ENCODE peak calls at places on chromosomes 1 and 21, in four cellular contexts. A is transverse colon, F is sigmoid colon, K is ovary. Q is an unnamed sample.

GRCh38 chr21:45469273-45470086 is 64.5 kb downstream of the COL18A1 start:
- DNase-seq in A (no peak), F (no peak), K (no peak), Q (no peak)

GRCh38 chr1:116194592-116194991 is 83.4 kb downstream of the MAB21L3 start:
- DNase-seq in A (no peak), F (no peak), K (no peak), Q (no peak)

GRCh38 chr1:195376190-195376589 is 1232.0 kb downstream of the KCNT2 start:
- DNase-seq in A (no peak), F (no peak), K (no peak), Q (no peak)

GRCh38 chr1:29513357-29513756 is 277.0 kb downstream of the PTPRU start:
- DNase-seq in A (no peak), F (no peak), K (no peak), Q (no peak)

GRCh38 chr1:185539277-185539943 is 194.8 kb upstream of the HMCN1 start:
- DNase-seq in A (no peak), F (no peak), K (no peak), Q (no peak)

GRCh38 chr21:33977721-33978369 is 62.2 kb upstream of the ATP5PO start:
- DNase-seq in A (no peak), F (no peak), K (no peak), Q (no peak)

GRCh38 chr1:114956570-114956969 is 73.1 kb upstream of the TSHB start:
- DNase-seq in A (no peak), F (no peak), K (no peak), Q (no peak)

GRCh38 chr1:163170975-163171676 is 31.6 kb downstream of the RGS5 start:
- DNase-seq in A (no peak), F (no peak), K (no peak), Q (no peak)

GRCh38 chr1:101732221-101732620 is 264.5 kb downstream of the OLFM3 start:
- DNase-seq in A (peak; percentile 28), F (no peak), K (no peak), Q (no peak)

GRCh38 chr1:211632808-211633522 is 42.5 kb downstream of the NEK2 start:
- DNase-seq in A (no peak), F (peak; percentile 78), K (peak; percentile 85), Q (no peak)

GRCh38 chr21:25369524-25370300 is 237.6 kb downstream of the MRPL39 start:
- DNase-seq in A (no peak), F (no peak), K (no peak), Q (no peak)

GRCh38 chr1:193310569-193310968 is 124.2 kb upstream of the B3GALT2 start:
- DNase-seq in A (peak; percentile 50), F (no peak), K (no peak), Q (no peak)

GRCh38 chr1:236308827-236309226 is 27.1 kb upstream of the ERO1B start:
- DNase-seq in A (no peak), F (no peak), K (no peak), Q (no peak)

GRCh38 chr1:40758578-40759343 is 24.8 kb upstream of the KCNQ4 start:
- DNase-seq in A (no peak), F (no peak), K (no peak), Q (no peak)

GRCh38 chr1:92476071-92476607 is 10.6 kb downstream of the GFI1 start:
- DNase-seq in A (peak; percentile 41), F (no peak), K (no peak), Q (no peak)
- TF ChIP-seq POLR2A in A (no peak), F (no peak), K (no peak), Q (no peak)

DNA sequence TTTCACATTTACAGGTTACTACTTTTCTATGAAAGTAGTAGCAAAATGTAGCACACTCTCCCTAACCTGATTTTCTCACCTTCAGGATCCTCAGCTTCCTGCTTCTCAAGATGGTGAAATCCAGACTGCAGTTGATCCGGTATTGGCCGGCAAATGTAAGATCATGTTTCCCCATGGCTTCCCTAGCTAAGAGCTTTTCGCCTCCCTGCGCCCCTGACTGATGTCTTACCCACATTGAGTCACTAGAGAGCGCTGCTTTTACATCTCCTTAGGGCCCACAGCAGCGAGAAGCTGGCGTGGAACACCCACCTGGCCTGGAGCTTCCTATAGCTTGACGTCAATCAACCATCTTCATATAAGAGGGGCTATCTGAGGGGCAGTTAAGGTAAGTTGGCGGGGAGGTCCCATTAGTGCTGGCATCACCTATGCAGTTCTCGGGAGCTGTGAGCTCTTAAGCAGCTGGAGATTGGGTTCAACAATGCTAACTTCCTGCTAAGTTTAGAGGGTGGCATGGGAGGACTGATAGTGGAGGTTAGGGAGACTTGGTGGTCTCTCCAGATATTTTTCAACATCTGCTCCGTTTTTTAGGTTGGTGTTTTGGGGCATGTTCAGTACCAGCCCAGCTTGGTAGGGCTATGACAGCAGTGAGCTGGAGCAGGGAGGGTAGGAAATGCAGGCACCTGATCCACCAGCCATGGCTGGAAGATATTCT is 5.5 kb downstream of the PTPN7 start:
- DNase-seq in A (peak; percentile 59), F (no peak), K (peak; percentile 56), Q (no peak)
- TF ChIP-seq CTCF in A (peak; percentile 40), F (no peak), K (no peak), Q (no peak)

GRCh38 chr21:42670058-42670830 is 16.8 kb downstream of the PDE9A start:
- DNase-seq in A (no peak), F (no peak), K (no peak), Q (no peak)

GRCh38 chr21:42666918-42667317 is 13.5 kb downstream of the PDE9A start:
- DNase-seq in A (no peak), F (no peak), K (no peak), Q (no peak)

GRCh38 chr21:42669069-42669468 is 15.6 kb downstream of the PDE9A start:
- DNase-seq in A (no peak), F (peak; percentile 84), K (peak; percentile 63), Q (peak; percentile 54)

GRCh38 chr21:42668193-42668592 is 14.8 kb downstream of the PDE9A start:
- DNase-seq in A (no peak), F (no peak), K (no peak), Q (no peak)

DNA sequence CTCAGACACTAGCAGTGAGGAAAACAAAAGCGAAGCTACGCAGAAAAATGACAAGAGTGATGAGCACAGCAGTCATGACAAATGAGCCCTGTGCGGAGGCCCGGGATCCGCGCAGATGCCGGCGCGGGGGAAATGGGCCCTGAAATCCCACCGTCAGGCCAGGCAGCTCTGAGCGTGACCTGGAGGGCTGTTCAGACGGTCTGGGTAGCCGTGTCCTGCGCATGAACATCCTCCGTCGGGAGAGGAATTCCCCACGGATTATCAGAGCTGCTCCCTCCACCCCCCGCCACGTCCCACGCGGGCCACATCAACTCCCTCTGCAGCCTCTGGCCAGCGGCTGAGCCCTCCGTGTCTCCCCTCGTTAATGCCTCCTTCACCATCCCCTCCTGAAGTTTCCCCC is 15.2 kb downstream of the PDE9A start:
- DNase-seq in A (no peak), F (no peak), K (no peak), Q (peak; percentile 36)
- H3K4me1 ChIP-seq in A (peaks cover 13% of the 10 kb centered on the region), F (peaks cover 91% of the 10 kb centered on the region), K (peaks cover 5% of the 10 kb centered on the region), Q (no peaks in the 10 kb centered on the region)

GRCh38 chr1:156104065-156104810 is 10.3 kb upstream of the LMNA start:
- DNase-seq in A (peak; percentile 79), F (peak; percentile 91), K (peak; percentile 83), Q (peak; percentile 86)
- TF ChIP-seq POLR2A in A (peak; percentile 30), F (no peak), K (peak; percentile 25), Q (peak; percentile 9)